ENCODE peak calls at places on chromosomes 5 and 9, in eight cellular contexts. N is cardiac muscle cell; D is GM12891; X is transverse colon; F is fibroblast of gingiva; P is PC-9; S is activated CD4-positive, alpha-beta T cell treated with anti-CD3 and anti-CD28 coated beads for 48 hours; L is A172. E is an unnamed sample.

GRCh38 chr9:13459071-13459470 is 179.6 kb upstream of the MPDZ start:
- DNase-seq in X (no peak), F (no peak), P (no peak), S (no peak), N (no peak), D (no peak), L (no peak), E (no peak)

GRCh38 chr9:83247732-83248131 is 184.8 kb upstream of the RASEF start:
- DNase-seq in S (peak), X (no peak), D (no peak), L (no peak), F (no peak), N (no peak), P (no peak), E (no peak)

GRCh38 chr5:1634337-1634661 is 110.5 kb upstream of the LPCAT1 start:
- DNase-seq in X (no peak), L (no peak), F (no peak), N (no peak), P (no peak), D (no peak), S (no peak), E (no peak)

GRCh38 chr5:32279223-32279622 is 33.5 kb downstream of the MTMR12 start:
- DNase-seq in S (no peak), P (no peak), L (no peak), D (no peak), F (no peak), N (no peak), X (no peak), E (no peak)

GRCh38 chr9:98329281-98329680 is 73.8 kb upstream of the TBC1D2 start:
- DNase-seq in F (no peak), N (no peak), S (no peak), L (no peak), P (no peak), D (no peak), X (no peak), E (no peak)

GRCh38 chr9:83013867-83014605 is 48.9 kb downstream of the RASEF start:
- DNase-seq in X (no peak), L (peak), N (no peak), S (no peak), P (no peak), F (peak), D (no peak), E (no peak)

GRCh38 chr5:17325770-17326599 is 108.6 kb downstream of the BASP1 start:
- DNase-seq in D (no peak), X (no peak), P (no peak), N (no peak), L (no peak), S (no peak), F (no peak), E (no peak)

GRCh38 chr5:130762031-130762430 is 403.0 kb downstream of the HINT1 start:
- DNase-seq in X (no peak), N (no peak), P (no peak), F (peak), S (no peak), L (no peak), D (no peak), E (no peak)

GRCh38 chr5:149961186-149961685 is 678 bp downstream of the SLC26A2 start:
- DNase-seq in D (no peak), P (no peak), X (no peak), L (no peak), N (no peak), S (no peak), F (no peak), E (no peak)

E was measured in activated CD4-positive, alpha-beta memory T cell treated with anti-CD3 and anti-CD28 coated beads for 36 hours.